ENCODE peak calls at places on chromosomes 6 and 20, in four cellular contexts. G, J, S and A are unnamed samples.

GRCh38 chr20:49603209-49603627 is 35.3 kb upstream of the PTGIS start:
- DNase-seq in G (peak; percentile 71), J (no peak), S (peak; percentile 59), A (no peak)

GRCh38 chr20:37344506-37345338 is 1.2 kb upstream of the SRC start:
- DNase-seq in G (no peak), J (no peak), S (no peak), A (no peak)

GRCh38 chr6:6820688-6821238 is 232.2 kb downstream of the LY86 start:
- DNase-seq in G (no peak), J (no peak), S (peak; percentile 74), A (no peak)

GRCh38 chr6:137013031-137013430 is 31.7 kb downstream of the IL20RA start:
- DNase-seq in G (no peak), J (no peak), S (no peak), A (no peak)

GRCh38 chr6:149723771-149724417 is 6.0 kb upstream of the LATS1 start:
- DNase-seq in G (peak; percentile 70), J (peak; percentile 76), S (peak; percentile 58), A (peak; percentile 88)

GRCh38 chr6:122405417-122405816 is 6.0 kb downstream of the HSF2 start:
- DNase-seq in G (peak; percentile 20), J (no peak), S (no peak), A (peak; percentile 15)

GRCh38 chr6:56093776-56094175 is 153.6 kb downstream of the COL21A1 start:
- DNase-seq in G (no peak), J (no peak), S (no peak), A (no peak)

GRCh38 chr6:43301081-43301870 is 3.2 kb downstream of the SLC22A7 start:
- DNase-seq in G (no peak), J (peak; percentile 20), S (no peak), A (no peak)

GRCh38 chr6:48486876-48487275 is 375.9 kb upstream of the PTCHD4 start:
- DNase-seq in G (no peak), J (no peak), S (no peak), A (no peak)

GRCh38 chr6:141539617-141540016 is 593.1 kb upstream of the GJE1 start:
- DNase-seq in G (no peak), J (no peak), S (no peak), A (no peak)

GRCh38 chr20:21571841-21572690 is 58.2 kb upstream of the NKX2-2 start:
- DNase-seq in G (peak; percentile 58), J (peak; percentile 26), S (peak; percentile 56), A (peak; percentile 61)

GRCh38 chr6:93624408-93624807 is 205.0 kb upstream of the EPHA7 start:
- DNase-seq in G (no peak), J (no peak), S (peak; percentile 67), A (peak; percentile 64)

GRCh38 chr6:127550403-127550802 is 26.6 kb upstream of the C6orf58 start:
- DNase-seq in G (no peak), J (no peak), S (no peak), A (peak; percentile 37)

GRCh38 chr20:19074828-19075516 is 137.5 kb upstream of the SLC24A3 start:
- DNase-seq in G (no peak), J (no peak), S (no peak), A (no peak)

GRCh38 chr6:140311146-140311545 is 936.7 kb upstream of the CITED2 start:
- DNase-seq in G (no peak), J (no peak), S (no peak), A (no peak)

GRCh38 chr6:167401525-167402194 is 76.8 kb downstream of the TTLL2 start:
- DNase-seq in G (peak; percentile 34), J (no peak), S (no peak), A (no peak)

GRCh38 chr20:32045999-32046398 is 6.0 kb upstream of the HCK start:
- DNase-seq in G (no peak), J (no peak), S (no peak), A (no peak)

GRCh38 chr6:79305020-79305419 is 70.5 kb upstream of the HMGN3 start:
- DNase-seq in G (no peak), J (no peak), S (no peak), A (no peak)

GRCh38 chr20:32481311-32482103 is 103.6 kb downstream of the NOL4L start:
- DNase-seq in G (no peak), J (no peak), S (peak; percentile 45), A (no peak)

GRCh38 chr6:99810942-99811633 is 182.9 kb downstream of the MCHR2 start:
- DNase-seq in G (peak; percentile 63), J (no peak), S (no peak), A (no peak)

GRCh38 chr6:5854900-5855299 is 151.8 kb downstream of the NRN1 start:
- DNase-seq in G (peak; percentile 17), J (no peak), S (no peak), A (no peak)

GRCh38 chr6:106511274-106512047 is 117.8 kb downstream of the RTN4IP1 start:
- DNase-seq in G (peak; percentile 81), J (no peak), S (peak; percentile 63), A (peak; percentile 53)

GRCh38 chr6:42493914-42494539 is 42.3 kb upstream of the TRERF1 start:
- DNase-seq in G (peak; percentile 16), J (no peak), S (no peak), A (no peak)

GRCh38 chr20:24995741-24996448 is 3.3 kb upstream of the APMAP start:
- DNase-seq in G (no peak), J (no peak), S (peak; percentile 10), A (peak; percentile 40)

GRCh38 chr6:24899647-24900325 is 36.0 kb downstream of the RIPOR2 start:
- DNase-seq in G (no peak), J (no peak), S (no peak), A (no peak)

GRCh38 chr6:130945401-130945919 is 117.6 kb downstream of the EPB41L2 start:
- DNase-seq in G (peak; percentile 27), J (no peak), S (no peak), A (no peak)

GRCh38 chr6:75296811-75297779 is 12.5 kb upstream of the TMEM30A start:
- DNase-seq in G (peak; percentile 86), J (peak; percentile 34), S (peak; percentile 68), A (peak; percentile 77)

GRCh38 chr20:25022680-25023079 is 30.1 kb upstream of the APMAP start:
- DNase-seq in G (no peak), J (no peak), S (no peak), A (no peak)

GRCh38 chr20:50813801-50814200 is 18.9 kb downstream of the BCAS4 start:
- DNase-seq in G (no peak), J (no peak), S (no peak), A (no peak)

GRCh38 chr6:65638047-65638831 is 68.8 kb downstream of the EYS start:
- DNase-seq in G (peak; percentile 71), J (no peak), S (peak; percentile 56), A (peak; percentile 13)

GRCh38 chr6:90110971-90111370 is 185.7 kb downstream of the BACH2 start:
- DNase-seq in G (no peak), J (no peak), S (no peak), A (no peak)

GRCh38 chr6:133814797-133815196 is 74.1 kb upstream of the TCF21 start:
- DNase-seq in G (no peak), J (no peak), S (no peak), A (peak; percentile 84)

GRCh38 chr6:15522856-15523529 is 139.8 kb downstream of the DTNBP1 start:
- DNase-seq in G (no peak), J (no peak), S (no peak), A (no peak)

GRCh38 chr6:34011298-34011697 is 134.6 kb downstream of the GRM4 start:
- DNase-seq in G (no peak), J (no peak), S (peak; percentile 52), A (no peak)

GRCh38 chr20:21520702-21521595 is 7.1 kb upstream of the NKX2-2 start:
- DNase-seq in G (peak; percentile 84), J (no peak), S (peak; percentile 88), A (peak; percentile 79)

DNA sequence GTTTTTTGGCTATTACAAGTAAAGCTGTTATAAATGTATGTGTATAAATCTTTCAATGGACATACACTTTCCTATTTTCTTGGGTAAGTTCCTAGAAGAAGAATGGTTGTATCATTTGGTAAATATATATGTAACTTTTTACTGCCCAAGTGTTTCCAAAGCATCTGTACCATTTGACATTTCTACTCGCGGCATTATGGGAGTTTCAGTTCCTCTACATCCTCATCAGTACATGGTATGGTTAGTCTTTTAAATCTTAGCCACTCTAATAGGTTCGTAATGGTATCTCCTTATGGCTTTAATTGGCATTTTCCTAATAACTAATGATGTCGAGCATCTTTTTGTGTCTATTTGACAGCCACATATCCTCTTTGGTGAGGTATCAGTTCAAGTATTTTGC is 12.9 kb downstream of the SNPH start:
- DNase-seq in G (no peak), J (no peak), S (no peak), A (no peak)
- TF ChIP-seq EZH2 in G (no peak), J (no peak), S (no peak), A (no peak)

GRCh38 chr20:8454137-8454712 is 322.2 kb downstream of the PLCB1 start:
- DNase-seq in G (peak; percentile 66), J (no peak), S (peak; percentile 29), A (peak; percentile 74)
- TF ChIP-seq CTCF in G (peak; percentile 60), J (no peak), S (peak; percentile 55), A (peak; percentile 63)

GRCh38 chr20:61805781-61806180 is 259.9 kb downstream of the TAF4 start:
- DNase-seq in G (no peak), J (no peak), S (no peak), A (no peak)
- H3K4me3 ChIP-seq in G (no peak overlapping the region), J (no peak overlapping the region), S (no peak overlapping the region), A (no peak overlapping the region)

GRCh38 chr6:110703010-110703905 is 112.0 kb downstream of the CDK19 start:
- DNase-seq in G (no peak), J (no peak), S (no peak), A (no peak)

GRCh38 chr6:110710115-110710514 is 105.2 kb downstream of the CDK19 start:
- DNase-seq in G (no peak), J (no peak), S (no peak), A (peak; percentile 14)

GRCh38 chr6:110703906-110704594 is 111.2 kb downstream of the CDK19 start:
- DNase-seq in G (no peak), J (no peak), S (no peak), A (no peak)

GRCh38 chr6:110708295-110708965 is 106.8 kb downstream of the CDK19 start:
- DNase-seq in G (peak; percentile 45), J (no peak), S (no peak), A (no peak)

DNA sequence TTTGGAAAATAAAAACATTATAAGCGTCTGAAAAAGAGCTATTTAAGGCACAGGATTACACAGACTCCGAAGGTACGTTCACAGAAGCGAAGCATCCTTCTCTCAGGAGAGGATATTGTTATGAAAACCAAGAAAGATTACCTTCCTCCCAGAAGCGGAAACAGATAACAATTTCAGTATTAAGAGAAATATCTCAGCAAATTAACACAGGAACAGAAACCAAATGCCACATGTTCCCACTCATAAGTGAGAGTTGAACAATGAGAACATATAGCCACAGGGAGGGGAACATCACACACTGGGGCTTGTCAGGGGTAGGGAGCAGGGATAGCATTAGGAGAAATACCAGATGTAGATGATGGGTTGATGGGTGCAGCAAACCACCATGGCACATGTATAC is 109.7 kb downstream of the CDK19 start:
- DNase-seq in G (no peak), J (no peak), S (no peak), A (no peak)
- TF ChIP-seq EZH2 in G (no peak), J (no peak), S (no peak), A (no peak)

GRCh38 chr6:164763788-164764187 is 545.6 kb downstream of the C6orf118 start:
- DNase-seq in G (no peak), J (no peak), S (no peak), A (no peak)
- TF ChIP-seq CTCF in G (no peak), J (no peak), S (no peak), A (no peak)